ENCODE peak calls at places on chromosomes 13 and 19, in six cellular contexts. B, H, E, G, F and I are unnamed samples.
A peak's percentile ranks its signal among the peaks of the same experiment; 100 is the strongest.

GRCh38 chr13:112160558-112160957 is 93.6 kb downstream of the SOX1 start:
- DNase-seq in B (peak; percentile 56), H (no peak), E (no peak), G (no peak), F (no peak), I (peak; percentile 37)

GRCh38 chr19:18587962-18588610 is 512 bp upstream of the REX1BD start:
- DNase-seq in B (no peak), H (no peak), E (no peak), G (no peak), F (no peak), I (no peak)

GRCh38 chr13:113491418-113491883 is 940 bp upstream of the DCUN1D2 start:
- DNase-seq in B (no peak), H (peak; percentile 49), E (no peak), G (peak; percentile 49), F (peak; percentile 54), I (no peak)

GRCh38 chr13:73411067-73411809 is 352.4 kb downstream of the KLF5 start:
- DNase-seq in B (no peak), H (no peak), E (no peak), G (no peak), F (no peak), I (no peak)

GRCh38 chr13:73622375-73622774 is 511.8 kb downstream of the KLF12 start:
- DNase-seq in B (no peak), H (no peak), E (no peak), G (no peak), F (no peak), I (no peak)

GRCh38 chr13:111382877-111383276 is 62.4 kb downstream of the TEX29 start:
- DNase-seq in B (no peak), H (no peak), E (no peak), G (no peak), F (no peak), I (no peak)

GRCh38 chr13:43021926-43022670 is 1.3 kb upstream of the DNAJC15 start:
- DNase-seq in B (no peak), H (no peak), E (no peak), G (no peak), F (no peak), I (no peak)

GRCh38 chr13:78022164-78022877 is 103.7 kb upstream of the EDNRB start:
- DNase-seq in B (no peak), H (no peak), E (no peak), G (no peak), F (peak; percentile 64), I (no peak)

GRCh38 chr19:17289489-17289888 is 7.8 kb downstream of the ANKLE1 start:
- DNase-seq in B (no peak), H (peak; percentile 75), E (no peak), G (peak; percentile 92), F (peak; percentile 88), I (peak; percentile 79)

GRCh38 chr13:113852536-113853517 is 11.0 kb downstream of the GAS6 start:
- DNase-seq in B (peak; percentile 66), H (no peak), E (no peak), G (no peak), F (no peak), I (no peak)

GRCh38 chr19:8240274-8241229 is 31.4 kb downstream of the CERS4 start:
- DNase-seq in B (peak; percentile 87), H (peak; percentile 84), E (peak; percentile 38), G (peak; percentile 90), F (peak; percentile 95), I (peak; percentile 95)

GRCh38 chr19:47280183-47280797 is 5.6 kb downstream of the INAFM1 start:
- DNase-seq in B (no peak), H (no peak), E (peak; percentile 62), G (peak; percentile 46), F (peak; percentile 26), I (peak; percentile 64)

GRCh38 chr19:50639121-50640112 is at the start of gene SYT3:
- DNase-seq in B (no peak), H (no peak), E (peak; percentile 51), G (peak; percentile 87), F (no peak), I (peak; percentile 79)

GRCh38 chr19:16088351-16088984 is 12.2 kb downstream of the TPM4 start:
- DNase-seq in B (no peak), H (no peak), E (no peak), G (no peak), F (no peak), I (peak; percentile 78)

GRCh38 chr19:44754743-44755066 is 6.2 kb downstream of the BCL3 start:
- DNase-seq in B (no peak), H (no peak), E (no peak), G (no peak), F (no peak), I (no peak)

GRCh38 chr13:38590796-38591507 is 95.9 kb upstream of the FREM2 start:
- DNase-seq in B (no peak), H (no peak), E (no peak), G (no peak), F (no peak), I (peak; percentile 74)

GRCh38 chr13:99322297-99323103 is 15.3 kb upstream of the GPR183 start:
- DNase-seq in B (no peak), H (no peak), E (no peak), G (no peak), F (peak; percentile 84), I (no peak)

GRCh38 chr19:51387924-51388389 is at the start of gene LIM2:
- DNase-seq in B (no peak), H (no peak), E (no peak), G (peak; percentile 82), F (no peak), I (no peak)

GRCh38 chr13:113150545-113151365 is 7.7 kb upstream of the PROZ start:
- DNase-seq in B (no peak), H (no peak), E (no peak), G (no peak), F (no peak), I (no peak)

GRCh38 chr13:96248103-96248502 is 158.2 kb downstream of the HS6ST3 start:
- DNase-seq in B (no peak), H (no peak), E (no peak), G (peak; percentile 4), F (no peak), I (no peak)

GRCh38 chr19:16917401-16917800 is 28.6 kb downstream of the F2RL3 start:
- DNase-seq in B (no peak), H (no peak), E (no peak), G (no peak), F (no peak), I (peak; percentile 41)

GRCh38 chr19:43524922-43525835 is 1.8 kb downstream of the ETHE1 start:
- DNase-seq in B (peak; percentile 86), H (peak; percentile 41), E (peak; percentile 46), G (peak; percentile 38), F (peak; percentile 50), I (peak; percentile 85)

GRCh38 chr19:5908773-5909442 is 4.2 kb downstream of the VMAC start:
- DNase-seq in B (no peak), H (no peak), E (no peak), G (no peak), F (no peak), I (no peak)
- H3K27ac ChIP-seq in B (no peak overlapping the region), H (no peak overlapping the region), E (no peak overlapping the region), G (no peak overlapping the region), F (no peak overlapping the region), I (no peak overlapping the region)

GRCh38 chr19:11338569-11339253 is 746 bp downstream of the RAB3D start:
- DNase-seq in B (no peak), H (no peak), E (no peak), G (no peak), F (no peak), I (peak; percentile 77)
- H3K27ac ChIP-seq in B (peak overlapping the region; percentile 83), H (peak overlapping the region; percentile 63), E (no peak overlapping the region), G (no peak overlapping the region), F (no peak overlapping the region), I (peak overlapping the region; percentile 73)

GRCh38 chr19:2268480-2268830 is 12.2 kb upstream of the JSRP1 start:
- DNase-seq in B (no peak), H (no peak), E (no peak), G (no peak), F (no peak), I (no peak)
- H3K27ac ChIP-seq in B (no peak overlapping the region), H (peak overlapping the region; percentile 99), E (no peak overlapping the region), G (no peak overlapping the region), F (no peak overlapping the region), I (no peak overlapping the region)

GRCh38 chr19:35451278-35452096 is 3.4 kb downstream of the FFAR2 start:
- DNase-seq in B (no peak), H (no peak), E (no peak), G (no peak), F (no peak), I (no peak)

GRCh38 chr19:35447870-35448492 is at the start of gene FFAR2:
- DNase-seq in B (no peak), H (no peak), E (no peak), G (no peak), F (no peak), I (no peak)

GRCh38 chr19:35444735-35445134 is 3.3 kb upstream of the FFAR2 start:
- DNase-seq in B (no peak), H (no peak), E (no peak), G (no peak), F (no peak), I (no peak)

GRCh38 chr19:35446194-35446593 is 1.9 kb upstream of the FFAR2 start:
- DNase-seq in B (no peak), H (no peak), E (no peak), G (no peak), F (no peak), I (no peak)

DNA sequence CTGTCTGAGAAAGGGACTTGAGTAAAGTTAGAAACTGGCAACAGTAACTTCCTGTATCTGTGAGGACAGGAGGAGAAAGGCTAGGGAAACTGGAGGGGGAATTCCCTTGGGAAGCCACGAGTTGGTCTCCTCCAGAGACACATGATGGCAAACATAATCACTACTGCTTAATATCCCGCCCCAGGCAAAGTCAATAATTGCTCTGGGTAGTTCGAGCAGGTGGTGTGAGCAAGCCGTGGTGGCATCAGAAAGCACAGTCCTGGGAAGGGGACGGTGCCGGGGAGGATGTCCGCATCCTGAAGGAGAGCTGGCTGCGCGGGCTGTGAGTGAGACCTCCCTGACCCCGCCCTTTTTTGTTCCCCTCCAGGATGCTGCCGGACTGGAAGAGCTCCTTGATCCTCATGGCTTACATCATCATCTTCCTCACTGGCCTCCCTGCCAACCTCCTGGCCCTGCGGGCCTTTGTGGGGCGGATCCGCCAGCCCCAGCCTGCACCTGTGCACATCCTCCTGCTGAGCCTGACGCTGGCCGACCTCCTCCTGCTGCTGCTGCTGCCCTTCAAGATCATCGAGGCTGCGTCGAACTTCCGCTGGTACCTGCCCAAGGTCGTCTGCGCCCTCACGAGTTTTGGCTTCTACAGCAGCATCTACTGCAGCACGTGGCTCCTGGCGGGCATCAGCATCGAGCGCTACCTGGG is 1.4 kb downstream of the FFAR2 start:
- DNase-seq in B (no peak), H (peak; percentile 11), E (no peak), G (no peak), F (no peak), I (no peak)
- H3K27ac ChIP-seq in B (no peak overlapping the region), H (no peak overlapping the region), E (no peak overlapping the region), G (no peak overlapping the region), F (no peak overlapping the region), I (no peak overlapping the region)